ENCODE peak calls at places on chromosomes 6 and 20, in eight cellular contexts. D is kidney epithelial cell; M is fibroblast of lung; Z is RWPE1; V is AG04450; P is endodermal cell; Y is CD8-positive, alpha-beta T cell; A is brain microvascular endothelial cell. O is an unnamed sample.

GRCh38 chr6:88663801-88664200 is 299.6 kb downstream of the RNGTT start:
- DNase-seq in D (no peak), M (no peak), Z (no peak), V (no peak), P (no peak), Y (no peak), A (no peak), O (no peak)

GRCh38 chr20:49147269-49147668 is 40.9 kb downstream of the STAU1 start:
- DNase-seq in D (no peak), M (no peak), Z (no peak), V (no peak), P (no peak), Y (no peak), A (no peak), O (no peak)

GRCh38 chr6:19268718-19269117 is 568.5 kb upstream of the ID4 start:
- DNase-seq in D (no peak), M (no peak), Z (no peak), V (no peak), P (no peak), Y (no peak), A (no peak), O (no peak)

GRCh38 chr6:116314878-116315277 is 35.1 kb upstream of the TSPYL1 start:
- DNase-seq in D (no peak), M (no peak), Z (no peak), V (no peak), P (no peak), Y (no peak), A (no peak), O (no peak)

GRCh38 chr6:44339763-44340625 is 2.5 kb upstream of the SPATS1 start:
- DNase-seq in D (peak), M (no peak), Z (peak), V (no peak), P (no peak), Y (no peak), A (peak), O (no peak)

GRCh38 chr6:14922306-14922705 is 323.6 kb upstream of the JARID2 start:
- DNase-seq in D (no peak), M (no peak), Z (no peak), V (no peak), P (peak), Y (no peak), A (no peak), O (no peak)

GRCh38 chr6:12818324-12818723 is 101.8 kb downstream of the PHACTR1 start:
- DNase-seq in D (no peak), M (no peak), Z (no peak), V (no peak), P (no peak), Y (no peak), A (no peak), O (no peak)

GRCh38 chr6:17851001-17851719 is 136.3 kb downstream of the KIF13A start:
- DNase-seq in D (no peak), M (peak), Z (no peak), V (no peak), P (no peak), Y (no peak), A (no peak), O (no peak)

GRCh38 chr6:167706313-167707109 is 120.2 kb upstream of the AFDN start:
- DNase-seq in D (no peak), M (no peak), Z (no peak), V (no peak), P (peak), Y (peak), A (no peak), O (peak)

GRCh38 chr20:57216669-57217068 is 49.8 kb downstream of the BMP7 start:
- DNase-seq in D (no peak), M (no peak), Z (no peak), V (no peak), P (no peak), Y (no peak), A (no peak), O (no peak)

GRCh38 chr20:57663681-57664451 is 43.6 kb upstream of the ZBP1 start:
- DNase-seq in D (no peak), M (no peak), Z (no peak), V (no peak), P (peak), Y (no peak), A (no peak), O (no peak)

GRCh38 chr20:38275815-38276550 is 15.4 kb upstream of the KIAA1755 start:
- DNase-seq in D (no peak), M (peak), Z (peak), V (peak), P (no peak), Y (no peak), A (peak), O (no peak)

GRCh38 chr6:118867181-118867580 is 26.8 kb upstream of the ASF1A start:
- DNase-seq in D (no peak), M (peak), Z (no peak), V (no peak), P (no peak), Y (no peak), A (no peak), O (no peak)

GRCh38 chr20:63750807-63751470 is 11.4 kb downstream of the SLC2A4RG start:
- DNase-seq in D (no peak), M (no peak), Z (no peak), V (no peak), P (peak), Y (peak), A (no peak), O (peak)

GRCh38 chr6:52409499-52409898 is 10.6 kb upstream of the EFHC1 start:
- DNase-seq in D (no peak), M (peak), Z (no peak), V (no peak), P (no peak), Y (no peak), A (no peak), O (no peak)

DNA sequence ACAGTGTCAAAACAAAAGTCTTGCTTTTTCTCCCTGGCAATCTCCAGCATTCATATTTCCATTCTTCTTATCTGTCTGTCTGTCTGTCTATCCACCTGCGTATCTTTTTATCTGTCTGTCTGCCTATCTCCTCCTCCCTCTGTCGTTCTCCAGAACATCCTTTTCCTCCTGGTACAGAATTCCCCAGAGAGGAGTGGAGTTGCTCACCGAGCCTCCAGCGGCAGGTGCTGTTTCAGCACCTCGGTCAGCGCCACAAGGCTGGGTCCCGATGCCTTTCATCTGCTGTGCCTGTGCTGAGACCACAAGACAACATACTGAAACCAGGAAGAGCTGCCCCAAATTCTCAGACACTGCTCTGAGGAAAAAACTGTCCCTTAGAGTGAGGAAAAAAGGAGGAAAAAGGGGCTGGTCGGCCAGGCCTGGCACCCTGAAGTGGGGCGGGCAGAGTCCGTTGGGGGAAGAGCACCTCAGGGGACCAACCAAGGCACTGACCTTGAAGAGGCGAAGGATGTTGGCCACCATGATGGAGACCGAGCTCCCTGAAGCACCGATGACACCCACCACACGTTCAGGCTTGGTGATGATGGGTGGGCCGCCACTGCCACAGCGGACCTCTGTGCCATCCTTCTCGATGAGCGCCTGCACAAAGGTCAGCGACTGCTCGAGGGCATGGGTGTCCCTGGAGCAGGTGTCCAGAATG is 13.3 kb downstream of the GRM4 start:
- DNase-seq in D (no peak), M (peak), Z (peak), V (no peak), P (peak), Y (peak), A (no peak), O (no peak)
- TF ChIP-seq CTCF in D (no peak), M (no peak), Z (no peak), V (no peak), P (no peak), Y (no peak), A (no peak), O (no peak)

DNA sequence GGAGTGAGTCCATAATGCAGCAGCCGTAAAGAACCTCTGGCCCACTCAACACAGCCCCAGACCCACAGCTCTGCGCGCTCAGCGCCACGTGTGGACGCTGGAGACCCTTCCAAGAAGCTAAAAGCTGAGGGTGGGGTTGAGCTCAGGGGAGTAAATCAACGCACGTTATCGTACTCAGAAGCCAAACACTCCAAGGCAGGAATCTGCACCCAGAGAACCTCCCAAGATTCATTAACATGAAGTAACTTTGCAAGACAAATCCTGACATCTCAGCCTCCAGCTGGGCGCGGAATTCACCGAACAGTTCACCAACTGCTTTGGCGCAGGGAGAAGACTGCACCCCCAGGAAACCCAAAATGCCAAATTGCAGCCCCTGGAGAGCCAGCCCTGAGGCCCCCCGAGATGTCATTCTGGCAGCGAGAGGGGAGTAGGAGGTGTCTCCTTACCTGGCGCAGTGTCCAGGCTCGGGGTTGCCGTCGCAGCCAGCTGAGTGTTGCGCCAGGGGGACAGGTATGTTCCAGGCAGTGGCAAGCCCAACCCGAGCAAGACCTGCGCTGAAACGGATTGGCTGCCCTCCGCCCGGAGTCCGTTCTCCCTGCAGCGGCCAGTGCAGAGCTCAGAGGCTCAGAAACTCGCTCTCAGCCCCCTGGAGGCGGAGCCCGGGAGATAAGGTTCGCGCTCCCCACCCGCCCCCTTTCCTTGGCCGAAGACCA is at the start of gene COL21A1:
- DNase-seq in D (no peak), M (peak), Z (no peak), V (no peak), P (peak), Y (no peak), A (no peak), O (no peak)
- TF ChIP-seq CTCF in D (peak), M (peak), Z (no peak), V (peak), P (peak), Y (no peak), A (peak), O (no peak)

GRCh38 chr20:3716195-3716834 is 3.9 kb upstream of the SIGLEC1 start:
- DNase-seq in D (no peak), M (peak), Z (peak), V (no peak), P (peak), Y (peak), A (peak), O (no peak)
- TF ChIP-seq CTCF in D (peak), M (peak), Z (peak), V (peak), P (peak), Y (peak), A (peak), O (peak)

GRCh38 chr20:22383156-22383555 is 201.2 kb downstream of the FOXA2 start:
- DNase-seq in D (peak), M (no peak), Z (no peak), V (no peak), P (no peak), Y (no peak), A (no peak), O (no peak)

GRCh38 chr20:22387452-22387851 is 196.9 kb downstream of the FOXA2 start:
- DNase-seq in D (no peak), M (no peak), Z (no peak), V (no peak), P (no peak), Y (no peak), A (no peak), O (no peak)

GRCh38 chr20:22386300-22386623 is 198.1 kb downstream of the FOXA2 start:
- DNase-seq in D (no peak), M (no peak), Z (no peak), V (no peak), P (no peak), Y (no peak), A (no peak), O (no peak)

GRCh38 chr20:22384978-22385377 is 199.4 kb downstream of the FOXA2 start:
- DNase-seq in D (no peak), M (no peak), Z (no peak), V (no peak), P (no peak), Y (no peak), A (no peak), O (no peak)

DNA sequence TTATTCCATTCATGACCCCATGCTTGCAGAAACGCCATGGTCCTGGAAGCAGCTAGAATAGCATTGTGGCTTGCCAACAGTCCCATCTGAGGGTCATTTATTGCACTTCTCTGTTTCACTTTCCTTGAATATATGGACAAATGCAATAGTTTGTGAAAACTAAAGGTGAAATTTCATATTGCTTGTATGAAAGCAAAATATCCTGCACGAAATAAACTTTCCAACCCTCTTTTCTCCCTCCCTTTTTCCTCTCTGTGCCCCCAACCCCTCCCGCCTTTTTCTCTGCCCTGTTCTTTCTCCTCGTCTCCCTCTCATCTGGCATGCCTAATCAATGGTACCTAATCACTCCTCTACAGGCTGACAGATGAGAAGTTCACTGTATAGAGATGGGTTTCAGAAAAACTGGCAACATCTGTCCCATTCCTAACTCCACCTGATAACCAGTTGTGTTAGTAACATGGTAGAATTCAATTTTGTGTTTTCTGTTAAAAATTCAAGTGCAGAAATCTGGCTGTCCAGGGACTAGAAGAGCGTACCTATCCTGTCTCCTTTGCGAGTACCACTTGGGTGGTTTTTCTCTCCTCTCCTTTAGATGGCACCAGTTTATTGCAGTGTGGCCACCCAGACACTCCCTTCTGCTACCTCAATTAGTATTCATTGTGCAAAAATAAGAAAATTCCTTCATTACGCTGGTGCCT is 198.6 kb downstream of the FOXA2 start:
- DNase-seq in D (no peak), M (no peak), Z (peak), V (no peak), P (no peak), Y (no peak), A (no peak), O (no peak)
- TF ChIP-seq CTCF in D (peak), M (no peak), Z (no peak), V (no peak), P (peak), Y (no peak), A (no peak), O (no peak)

GRCh38 chr6:129943637-129944271 is 74.6 kb upstream of the L3MBTL3 start:
- DNase-seq in D (no peak), M (no peak), Z (no peak), V (no peak), P (no peak), Y (no peak), A (no peak), O (no peak)
- TF ChIP-seq CTCF in D (no peak), M (no peak), Z (no peak), V (no peak), P (no peak), Y (no peak), A (no peak), O (no peak)

GRCh38 chr20:45461225-45461624 is 8.3 kb upstream of the WFDC2 start:
- DNase-seq in D (no peak), M (no peak), Z (no peak), V (no peak), P (no peak), Y (no peak), A (no peak), O (no peak)

GRCh38 chr20:45452772-45453171 is 16.8 kb upstream of the WFDC2 start:
- DNase-seq in D (no peak), M (no peak), Z (no peak), V (no peak), P (no peak), Y (no peak), A (no peak), O (no peak)

GRCh38 chr20:45459606-45460005 is 9.9 kb upstream of the WFDC2 start:
- DNase-seq in D (no peak), M (no peak), Z (no peak), V (no peak), P (no peak), Y (no peak), A (no peak), O (no peak)

GRCh38 chr20:45452238-45452637 is 17.3 kb upstream of the WFDC2 start:
- DNase-seq in D (no peak), M (no peak), Z (no peak), V (no peak), P (no peak), Y (no peak), A (no peak), O (no peak)

GRCh38 chr20:45456632-45457031 is 12.9 kb upstream of the WFDC2 start:
- DNase-seq in D (no peak), M (no peak), Z (no peak), V (no peak), P (peak), Y (no peak), A (no peak), O (no peak)
- TF ChIP-seq CTCF in D (peak), M (no peak), Z (no peak), V (peak), P (peak), Y (peak), A (peak), O (no peak)